ENCODE peak calls at places on chromosomes 5 and 9, in seven cellular contexts. W is gastrocnemius medialis, F is HCT116, Z is stomach, K is NB4, A is heart left ventricle, P is ovary. L is an unnamed sample.

GRCh38 chr9:127423934-127424668 is at the start of gene ZNF79:
- DNase-seq in P (peak), A (peak), W (peak), F (peak), K (peak), Z (peak), L (peak)

GRCh38 chr5:406041-406440 is 36.9 kb upstream of the EXOC3 start:
- DNase-seq in A (no peak), W (no peak), P (no peak), Z (no peak), F (no peak), K (peak), L (peak)

GRCh38 chr9:71349218-71349617 is 227.8 kb upstream of the TRPM3 start:
- DNase-seq in A (no peak), P (no peak), K (no peak), W (no peak), Z (no peak), F (no peak), L (no peak)

GRCh38 chr5:78642701-78643100 is 5.9 kb downstream of the LHFPL2 start:
- DNase-seq in K (no peak), Z (no peak), F (no peak), W (no peak), P (no peak), A (no peak), L (no peak)

GRCh38 chr5:158140120-158140778 is 281.3 kb upstream of the CLINT1 start:
- DNase-seq in P (no peak), Z (no peak), A (peak), W (peak), F (no peak), K (no peak), L (no peak)

GRCh38 chr5:66004216-66004615 is 77.8 kb downstream of the ERBIN start:
- DNase-seq in W (no peak), K (no peak), Z (no peak), F (no peak), P (no peak), A (no peak), L (no peak)

GRCh38 chr5:169052207-169052606 is 248.7 kb downstream of the SLIT3 start:
- DNase-seq in K (no peak), F (no peak), Z (no peak), A (no peak), P (no peak), W (no peak), L (no peak)

GRCh38 chr9:10282084-10282483 is 330.7 kb downstream of the PTPRD start:
- DNase-seq in Z (no peak), P (no peak), W (no peak), F (no peak), A (no peak), K (no peak), L (no peak)

GRCh38 chr9:134040176-134040565 is 14.9 kb downstream of the BRD3OS start:
- DNase-seq in P (no peak), K (no peak), A (no peak), F (no peak), W (no peak), Z (no peak), L (no peak)

GRCh38 chr5:24351285-24351684 is 293.5 kb downstream of the CDH10 start:
- DNase-seq in Z (no peak), W (no peak), K (no peak), P (no peak), F (no peak), A (no peak), L (no peak)

GRCh38 chr5:158740358-158740757 is 359.4 kb downstream of the EBF1 start:
- DNase-seq in W (no peak), F (no peak), P (no peak), Z (no peak), K (no peak), A (no peak), L (no peak)

GRCh38 chr9:117779760-117780159 is 75.6 kb downstream of the TLR4 start:
- DNase-seq in A (no peak), K (peak), W (no peak), F (no peak), Z (no peak), P (no peak), L (no peak)

GRCh38 chr5:53031695-53032096 is 42.5 kb downstream of the ITGA2 start:
- DNase-seq in F (peak), K (peak), Z (no peak), W (no peak), A (no peak), P (no peak), L (no peak)

GRCh38 chr5:42569325-42569724 is 146.1 kb downstream of the GHR start:
- DNase-seq in A (no peak), W (no peak), P (no peak), K (no peak), Z (no peak), F (no peak), L (no peak)

GRCh38 chr5:113776168-113776567 is 262.7 kb downstream of the YTHDC2 start:
- DNase-seq in F (no peak), P (no peak), K (no peak), A (no peak), Z (no peak), W (no peak), L (no peak)

GRCh38 chr9:123324767-123325183 is 31.2 kb upstream of the CRB2 start:
- DNase-seq in A (no peak), Z (no peak), K (no peak), W (no peak), P (no peak), F (no peak), L (no peak)

GRCh38 chr5:179902763-179903158 is 4.9 kb downstream of the TBC1D9B start:
- DNase-seq in K (no peak), A (no peak), P (no peak), W (no peak), F (no peak), Z (no peak), L (no peak)

GRCh38 chr5:10243660-10244240 is 5.9 kb downstream of the ATPSCKMT start:
- DNase-seq in A (no peak), P (no peak), F (no peak), K (no peak), W (no peak), Z (no peak), L (no peak)

GRCh38 chr5:113487779-113488644 is at the start of gene MCC:
- DNase-seq in Z (peak), W (peak), A (peak), P (peak), F (peak), K (peak), L (peak)

GRCh38 chr9:114324492-114324891 is 1.6 kb downstream of the ORM1 start:
- DNase-seq in K (no peak), A (no peak), F (no peak), P (no peak), Z (no peak), W (no peak), L (no peak)

GRCh38 chr5:160506006-160507004 is 84.7 kb downstream of the PTTG1 start:
- DNase-seq in F (no peak), Z (no peak), W (no peak), P (no peak), K (no peak), A (peak), L (no peak)

GRCh38 chr5:1699394-1699793 is 100.2 kb downstream of the MRPL36 start:
- DNase-seq in K (no peak), A (no peak), Z (no peak), F (no peak), W (no peak), P (no peak), L (peak)

GRCh38 chr9:131179561-131180219 is 54.3 kb downstream of the NUP214 start:
- DNase-seq in K (no peak), W (no peak), F (no peak), A (no peak), P (no peak), Z (no peak), L (no peak)

GRCh38 chr5:105150324-105150723 is 1587.7 kb upstream of the NUDT12 start:
- DNase-seq in A (no peak), F (no peak), P (no peak), W (no peak), Z (no peak), K (no peak), L (no peak)

GRCh38 chr5:124200381-124200780 is 546.1 kb downstream of the ZNF608 start:
- DNase-seq in W (no peak), P (no peak), Z (no peak), A (no peak), K (no peak), F (no peak), L (no peak)

GRCh38 chr5:160461378-160461777 is 39.7 kb downstream of the PTTG1 start:
- DNase-seq in W (no peak), P (no peak), K (no peak), F (no peak), A (no peak), Z (no peak), L (no peak)

GRCh38 chr5:89300426-89300970 is 417.5 kb upstream of the MEF2C start:
- DNase-seq in P (no peak), K (no peak), Z (no peak), W (no peak), F (no peak), A (no peak), L (no peak)
- H3K4me3 ChIP-seq in P (no peak), K (no peak), Z (no peak), W (no peak), F (no peak), A (no peak), L (no peak)

GRCh38 chr5:181235689-181236366 is 7.9 kb downstream of the RACK1 start:
- DNase-seq in P (no peak), A (no peak), Z (no peak), K (no peak), F (no peak), W (no peak), L (peak)
- TF ChIP-seq POLR2A in P (no peak), A (no peak), Z (no peak), K (peak), F (peak), W (no peak), L (no peak)

GRCh38 chr5:171365351-171365750 is 22.3 kb upstream of the NPM1 start:
- DNase-seq in W (no peak), A (no peak), K (peak), F (no peak), Z (no peak), P (no peak), L (no peak)
- TF ChIP-seq CTCF in W (no peak), A (peak), K (peak), F (peak), Z (no peak), P (no peak), L (no peak)

GRCh38 chr5:102818345-102818744 is 63.2 kb downstream of the PAM start:
- DNase-seq in A (no peak), W (no peak), P (no peak), Z (no peak), K (no peak), F (no peak), L (no peak)

GRCh38 chr5:102813740-102814139 is 58.6 kb downstream of the PAM start:
- DNase-seq in K (no peak), W (no peak), F (no peak), P (no peak), A (no peak), Z (no peak), L (no peak)

GRCh38 chr5:102815084-102815483 is 60.0 kb downstream of the PAM start:
- DNase-seq in W (no peak), Z (no peak), K (no peak), F (no peak), P (no peak), A (no peak), L (no peak)

GRCh38 chr5:102818934-102819333 is 63.8 kb downstream of the PAM start:
- DNase-seq in F (no peak), Z (no peak), W (no peak), A (no peak), K (no peak), P (no peak), L (no peak)

GRCh38 chr5:102815560-102816324 is 60.6 kb downstream of the PAM start:
- DNase-seq in P (no peak), F (no peak), Z (no peak), A (no peak), W (no peak), K (peak), L (no peak)
- H3K4me3 ChIP-seq in P (no peak), F (no peak), Z (no peak), A (no peak), W (no peak), K (no peak), L (no peak)